ENCODE peak calls at places on chromosome 14, in seven cellular contexts. L is putamen; I is lower leg skin; N is CD8-positive, alpha-beta memory T cell; W is fibroblast of mammary gland; O is chondrocyte; V is GM23248. H is an unnamed sample.

GRCh38 chr14:35556548-35556947 is 22.6 kb downstream of the INSM2 start:
- DNase-seq in L (no peak), I (no peak), N (no peak), W (no peak), O (no peak), V (no peak), H (no peak)

GRCh38 chr14:51087024-51087423 is 7.9 kb downstream of the TRIM9 start:
- DNase-seq in L (no peak), I (no peak), N (no peak), W (peak), O (no peak), V (no peak), H (no peak)

GRCh38 chr14:89139404-89140247 is 277.4 kb downstream of the FOXN3 start:
- DNase-seq in L (no peak), I (no peak), N (no peak), W (no peak), O (no peak), V (no peak), H (no peak)

GRCh38 chr14:89015016-89015415 is 190.6 kb downstream of the TTC8 start:
- DNase-seq in L (no peak), I (no peak), N (no peak), W (peak), O (no peak), V (peak), H (no peak)

GRCh38 chr14:70698288-70698687 is 56.6 kb downstream of the TTC9 start:
- DNase-seq in L (no peak), I (peak), N (no peak), W (peak), O (no peak), V (peak), H (peak)

GRCh38 chr14:64726585-64726890 is 22.3 kb downstream of the PLEKHG3 start:
- DNase-seq in L (no peak), I (no peak), N (no peak), W (peak), O (peak), V (peak), H (no peak)

GRCh38 chr14:50822501-50823042 is 8.4 kb downstream of the NIN start:
- DNase-seq in L (no peak), I (no peak), N (no peak), W (no peak), O (no peak), V (peak), H (no peak)

GRCh38 chr14:59677771-59678211 is 101.2 kb upstream of the CCDC175 start:
- DNase-seq in L (no peak), I (no peak), N (no peak), W (no peak), O (no peak), V (peak), H (no peak)

GRCh38 chr14:101027291-101027690 is 123.8 kb upstream of the RTL1 start:
- DNase-seq in L (no peak), I (no peak), N (no peak), W (no peak), O (peak), V (no peak), H (no peak)